ENCODE peak calls at places on chromosomes 16 and 17, in ten cellular contexts. W is tibial artery; M is SW480; T is nephron progenitor cell; S is HT1080; F is stimulated activated CD8-positive, alpha-beta memory T cell treated with anti-CD3 and anti-CD28 coated beads, Interleukin-15, amount 100 ng/mL, for 24 hours; H is activated CD8-positive, alpha-beta T cell treated with anti-CD3 and anti-CD28 coated beads, Interleukin-2, amount 10 ng/mL, durations not matched to agents 7 days and 5 days; U is GM10248; Z is activated T-helper 1 cell treated with Interleukin-2 at 50 U/mL for 16 hours; V is fibroblast of pulmonary artery. Y is an unnamed sample.

GRCh38 chr16:83779881-83780280 is 27.9 kb upstream of the HSBP1 start:
- DNase-seq in W (no peak), M (no peak), T (no peak), S (no peak), F (no peak), H (no peak), U (no peak), Z (no peak), V (peak), Y (peak)

GRCh38 chr17:66835476-66835875 is 559 bp downstream of the CACNG5 start:
- DNase-seq in W (no peak), M (no peak), T (no peak), S (no peak), F (no peak), H (no peak), U (no peak), Z (no peak), V (no peak), Y (no peak)

GRCh38 chr17:30244853-30245385 is 9.4 kb upstream of the SLC6A4 start:
- DNase-seq in W (no peak), M (no peak), T (no peak), S (peak), F (no peak), H (no peak), U (no peak), Z (no peak), V (peak), Y (peak)

GRCh38 chr17:37607637-37608368 is 1.4 kb downstream of the SYNRG start:
- DNase-seq in W (no peak), M (no peak), T (no peak), S (no peak), F (no peak), H (peak), U (peak), Z (peak), V (no peak), Y (no peak)

GRCh38 chr16:97822-98221 is 19.8 kb downstream of the MPG start:
- DNase-seq in W (no peak), M (no peak), T (no peak), S (peak), F (no peak), H (no peak), U (no peak), Z (no peak), V (no peak), Y (peak)

GRCh38 chr17:45341389-45342158 is 24.8 kb upstream of the MAP3K14 start:
- DNase-seq in W (peak), M (peak), T (peak), S (peak), F (no peak), H (no peak), U (no peak), Z (no peak), V (peak), Y (peak)

GRCh38 chr16:15610369-15610871 is 32.5 kb downstream of the MARF1 start:
- DNase-seq in W (no peak), M (no peak), T (no peak), S (no peak), F (no peak), H (no peak), U (no peak), Z (no peak), V (no peak), Y (peak)

GRCh38 chr17:15418781-15419180 is 48.6 kb downstream of the CDRT4 start:
- DNase-seq in W (no peak), M (no peak), T (no peak), S (no peak), F (no peak), H (no peak), U (no peak), Z (no peak), V (no peak), Y (no peak)

GRCh38 chr16:47045023-47045422 is 71.5 kb upstream of the DNAJA2 start:
- DNase-seq in W (no peak), M (no peak), T (no peak), S (no peak), F (no peak), H (no peak), U (no peak), Z (no peak), V (peak), Y (peak)

GRCh38 chr17:76462556-76463290 is 4.7 kb upstream of the AANAT start:
- DNase-seq in W (no peak), M (no peak), T (no peak), S (no peak), F (no peak), H (no peak), U (no peak), Z (no peak), V (no peak), Y (no peak)

GRCh38 chr16:68319185-68319908 is 8.5 kb downstream of the PRMT7 start:
- DNase-seq in W (no peak), M (no peak), T (no peak), S (no peak), F (no peak), H (peak), U (peak), Z (no peak), V (no peak), Y (no peak)

GRCh38 chr16:2511128-2511785 is 2.5 kb upstream of the ATP6V0C start:
- DNase-seq in W (peak), M (no peak), T (peak), S (no peak), F (no peak), H (no peak), U (no peak), Z (no peak), V (peak), Y (peak)

GRCh38 chr17:67378444-67379250 is 1.6 kb downstream of the PITPNC1 start:
- DNase-seq in W (peak), M (peak), T (peak), S (peak), F (peak), H (peak), U (peak), Z (peak), V (peak), Y (peak)

GRCh38 chr17:78933025-78933958 is 8.1 kb upstream of the TIMP2 start:
- DNase-seq in W (peak), M (peak), T (no peak), S (peak), F (no peak), H (peak), U (peak), Z (peak), V (peak), Y (peak)

GRCh38 chr17:673200-673681 is 41.4 kb downstream of the VPS53 start:
- DNase-seq in W (no peak), M (no peak), T (peak), S (no peak), F (no peak), H (no peak), U (no peak), Z (no peak), V (no peak), Y (no peak)

GRCh38 chr17:41654134-41654907 is 29.9 kb upstream of the KRT17 start:
- DNase-seq in W (no peak), M (peak), T (no peak), S (no peak), F (no peak), H (no peak), U (no peak), Z (no peak), V (no peak), Y (peak)

GRCh38 chr17:79925242-79925957 is 86.2 kb upstream of the CBX4 start:
- DNase-seq in W (no peak), M (peak), T (no peak), S (peak), F (no peak), H (peak), U (no peak), Z (no peak), V (peak), Y (peak)

GRCh38 chr16:89216315-89217137 is 977 bp upstream of the ZNF778 start:
- DNase-seq in W (peak), M (peak), T (peak), S (peak), F (peak), H (peak), U (peak), Z (peak), V (peak), Y (peak)

GRCh38 chr17:1998426-1998784 is 26.7 kb downstream of the RTN4RL1 start:
- DNase-seq in W (no peak), M (no peak), T (no peak), S (no peak), F (no peak), H (peak), U (no peak), Z (no peak), V (no peak), Y (no peak)

GRCh38 chr17:71460943-71461342 is 659.9 kb upstream of the SOX9 start:
- DNase-seq in W (peak), M (peak), T (no peak), S (no peak), F (no peak), H (no peak), U (no peak), Z (no peak), V (peak), Y (peak)

GRCh38 chr16:21156767-21157467 is 1.6 kb upstream of the LDAF1 start:
- DNase-seq in W (no peak), M (peak), T (peak), S (peak), F (no peak), H (no peak), U (peak), Z (no peak), V (peak), Y (peak)

GRCh38 chr17:31533546-31534155 is 142.2 kb downstream of the RAB11FIP4 start:
- DNase-seq in W (no peak), M (peak), T (peak), S (peak), F (no peak), H (no peak), U (no peak), Z (no peak), V (peak), Y (peak)

GRCh38 chr16:626787-627457 is 3.9 kb upstream of the WFIKKN1 start:
- DNase-seq in W (no peak), M (no peak), T (no peak), S (peak), F (no peak), H (no peak), U (no peak), Z (no peak), V (peak), Y (peak)

Y was measured in myocyte.